ENCODE peak calls at places on chromosomes 5 and 9, in seven cellular contexts. B, O, M, H, F, Q and K are unnamed samples.

GRCh38 chr9:20395671-20396070 is 226.6 kb downstream of the MLLT3 start:
- DNase-seq in B (no peak), O (no peak), M (no peak), H (no peak), F (no peak), Q (no peak), K (no peak)

GRCh38 chr9:33289501-33289900 is 815 bp upstream of the NFX1 start:
- DNase-seq in B (no peak), O (no peak), M (no peak), H (no peak), F (no peak), Q (peak), K (no peak)

GRCh38 chr9:5642170-5642569 is 13.3 kb downstream of the RIC1 start:
- DNase-seq in B (no peak), O (no peak), M (no peak), H (no peak), F (no peak), Q (no peak), K (no peak)

GRCh38 chr9:124428751-124429529 is 13.7 kb upstream of the PSMB7 start:
- DNase-seq in B (peak), O (no peak), M (no peak), H (no peak), F (no peak), Q (peak), K (no peak)

GRCh38 chr9:99356512-99356971 is 134.5 kb downstream of the SEC61B start:
- DNase-seq in B (peak), O (no peak), M (no peak), H (no peak), F (no peak), Q (no peak), K (peak)

GRCh38 chr9:14320272-14321245 is 6.6 kb upstream of the NFIB start:
- DNase-seq in B (no peak), O (no peak), M (peak), H (no peak), F (no peak), Q (no peak), K (peak)

GRCh38 chr5:34562791-34563190 is 93.3 kb upstream of the RAI14 start:
- DNase-seq in B (no peak), O (no peak), M (no peak), H (no peak), F (no peak), Q (no peak), K (no peak)

GRCh38 chr9:134778841-134779411 is 101.7 kb upstream of the FCN2 start:
- DNase-seq in B (peak), O (no peak), M (peak), H (no peak), F (no peak), Q (peak), K (peak)

GRCh38 chr5:169781452-169782345 is 144.6 kb downstream of the DOCK2 start:
- DNase-seq in B (no peak), O (no peak), M (no peak), H (no peak), F (no peak), Q (no peak), K (no peak)

GRCh38 chr5:1028481-1029269 is 20.1 kb downstream of the NKD2 start:
- DNase-seq in B (peak), O (no peak), M (no peak), H (no peak), F (no peak), Q (no peak), K (no peak)

GRCh38 chr9:16360247-16360646 is 510.2 kb downstream of the BNC2 start:
- DNase-seq in B (no peak), O (no peak), M (no peak), H (no peak), F (no peak), Q (no peak), K (no peak)

GRCh38 chr5:59759600-59760357 is 133.7 kb downstream of the PDE4D start:
- DNase-seq in B (no peak), O (no peak), M (peak), H (no peak), F (no peak), Q (no peak), K (peak)

GRCh38 chr5:51242453-51242852 is 140.8 kb upstream of the ISL1 start:
- DNase-seq in B (no peak), O (no peak), M (peak), H (no peak), F (no peak), Q (no peak), K (no peak)

GRCh38 chr9:131017067-131017466 is 8.1 kb downstream of the LAMC3 start:
- DNase-seq in B (no peak), O (no peak), M (no peak), H (no peak), F (no peak), Q (no peak), K (no peak)

GRCh38 chr5:158068964-158069363 is 210.0 kb upstream of the CLINT1 start:
- DNase-seq in B (no peak), O (no peak), M (no peak), H (no peak), F (no peak), Q (no peak), K (no peak)

GRCh38 chr9:121613009-121613766 is 38.2 kb upstream of the DAB2IP start:
- DNase-seq in B (no peak), O (no peak), M (no peak), H (no peak), F (no peak), Q (no peak), K (peak)

GRCh38 chr9:104948277-104948676 is 20.3 kb upstream of the ABCA1 start:
- DNase-seq in B (no peak), O (no peak), M (peak), H (no peak), F (no peak), Q (no peak), K (no peak)

GRCh38 chr5:148794275-148794674 is 32.1 kb upstream of the ADRB2 start:
- DNase-seq in B (no peak), O (no peak), M (no peak), H (no peak), F (no peak), Q (no peak), K (peak)